ENCODE peak calls at places on chromosome 10, in four cellular contexts. One of them, this sample, is unnamed.

GRCh38 chr10:34288634-34289033 is 526.5 kb downstream of the PARD3 start:
- ATAC-seq in stimulated activated naive B cell treated with anti-CD40 and anti-IgM and Interleukin-4, amounts not matched to agents 10 μg/mL and 1 μg/mL and 100 μg/mL, for 72 hours: no peak
- ATAC-seq in naive thymus-derived CD8-positive, alpha-beta T cell: no peak
- ATAC-seq in naive thymus-derived CD4-positive, alpha-beta T cell: no peak
- ATAC-seq in this sample: no peak

GRCh38 chr10:34622914-34623313 is 192.2 kb downstream of the PARD3 start:
- ATAC-seq in stimulated activated naive B cell treated with anti-CD40 and anti-IgM and Interleukin-4, amounts not matched to agents 10 μg/mL and 1 μg/mL and 100 μg/mL, for 72 hours: no peak
- ATAC-seq in naive thymus-derived CD8-positive, alpha-beta T cell: no peak
- ATAC-seq in naive thymus-derived CD4-positive, alpha-beta T cell: no peak
- ATAC-seq in this sample: no peak

GRCh38 chr10:76150886-76151288 is 719.5 kb downstream of the LRMDA start:
- ATAC-seq in stimulated activated naive B cell treated with anti-CD40 and anti-IgM and Interleukin-4, amounts not matched to agents 10 μg/mL and 1 μg/mL and 100 μg/mL, for 72 hours: no peak
- ATAC-seq in naive thymus-derived CD8-positive, alpha-beta T cell: no peak
- ATAC-seq in naive thymus-derived CD4-positive, alpha-beta T cell: no peak
- ATAC-seq in this sample: no peak

GRCh38 chr10:26858707-26859034 is 2.1 kb downstream of the ABI1 start:
- ATAC-seq in stimulated activated naive B cell treated with anti-CD40 and anti-IgM and Interleukin-4, amounts not matched to agents 10 μg/mL and 1 μg/mL and 100 μg/mL, for 72 hours: no peak
- ATAC-seq in naive thymus-derived CD8-positive, alpha-beta T cell: no peak
- ATAC-seq in naive thymus-derived CD4-positive, alpha-beta T cell: no peak
- ATAC-seq in this sample: no peak

GRCh38 chr10:127913368-127913759 is 6.5 kb downstream of the PTPRE start:
- ATAC-seq in stimulated activated naive B cell treated with anti-CD40 and anti-IgM and Interleukin-4, amounts not matched to agents 10 μg/mL and 1 μg/mL and 100 μg/mL, for 72 hours: no peak
- ATAC-seq in naive thymus-derived CD8-positive, alpha-beta T cell: no peak
- ATAC-seq in naive thymus-derived CD4-positive, alpha-beta T cell: no peak
- ATAC-seq in this sample: no peak

GRCh38 chr10:52890281-52890680 is 117.7 kb upstream of the MBL2 start:
- ATAC-seq in stimulated activated naive B cell treated with anti-CD40 and anti-IgM and Interleukin-4, amounts not matched to agents 10 μg/mL and 1 μg/mL and 100 μg/mL, for 72 hours: no peak
- ATAC-seq in naive thymus-derived CD8-positive, alpha-beta T cell: no peak
- ATAC-seq in naive thymus-derived CD4-positive, alpha-beta T cell: no peak
- ATAC-seq in this sample: peak

GRCh38 chr10:116026315-116026714 is 246.7 kb downstream of the GFRA1 start:
- ATAC-seq in stimulated activated naive B cell treated with anti-CD40 and anti-IgM and Interleukin-4, amounts not matched to agents 10 μg/mL and 1 μg/mL and 100 μg/mL, for 72 hours: no peak
- ATAC-seq in naive thymus-derived CD8-positive, alpha-beta T cell: no peak
- ATAC-seq in naive thymus-derived CD4-positive, alpha-beta T cell: peak
- ATAC-seq in this sample: no peak

GRCh38 chr10:119449760-119450461 is 92.6 kb downstream of the RGS10 start:
- ATAC-seq in stimulated activated naive B cell treated with anti-CD40 and anti-IgM and Interleukin-4, amounts not matched to agents 10 μg/mL and 1 μg/mL and 100 μg/mL, for 72 hours: peak
- ATAC-seq in naive thymus-derived CD8-positive, alpha-beta T cell: no peak
- ATAC-seq in naive thymus-derived CD4-positive, alpha-beta T cell: no peak
- ATAC-seq in this sample: no peak

GRCh38 chr10:78438094-78438906 is 404.6 kb downstream of the RPS24 start:
- ATAC-seq in stimulated activated naive B cell treated with anti-CD40 and anti-IgM and Interleukin-4, amounts not matched to agents 10 μg/mL and 1 μg/mL and 100 μg/mL, for 72 hours: peak
- ATAC-seq in naive thymus-derived CD8-positive, alpha-beta T cell: peak
- ATAC-seq in naive thymus-derived CD4-positive, alpha-beta T cell: no peak
- ATAC-seq in this sample: no peak

GRCh38 chr10:132850896-132851295 is 64.9 kb upstream of the NKX6-2 start:
- ATAC-seq in stimulated activated naive B cell treated with anti-CD40 and anti-IgM and Interleukin-4, amounts not matched to agents 10 μg/mL and 1 μg/mL and 100 μg/mL, for 72 hours: no peak
- ATAC-seq in naive thymus-derived CD8-positive, alpha-beta T cell: no peak
- ATAC-seq in naive thymus-derived CD4-positive, alpha-beta T cell: no peak
- ATAC-seq in this sample: no peak

GRCh38 chr10:11293332-11293731 is 275.7 kb downstream of the CELF2 start:
- ATAC-seq in stimulated activated naive B cell treated with anti-CD40 and anti-IgM and Interleukin-4, amounts not matched to agents 10 μg/mL and 1 μg/mL and 100 μg/mL, for 72 hours: no peak
- ATAC-seq in naive thymus-derived CD8-positive, alpha-beta T cell: no peak
- ATAC-seq in naive thymus-derived CD4-positive, alpha-beta T cell: no peak
- ATAC-seq in this sample: no peak

GRCh38 chr10:24707445-24707844 is 16.2 kb downstream of the ARHGAP21 start:
- ATAC-seq in stimulated activated naive B cell treated with anti-CD40 and anti-IgM and Interleukin-4, amounts not matched to agents 10 μg/mL and 1 μg/mL and 100 μg/mL, for 72 hours: peak
- ATAC-seq in naive thymus-derived CD8-positive, alpha-beta T cell: no peak
- ATAC-seq in naive thymus-derived CD4-positive, alpha-beta T cell: no peak
- ATAC-seq in this sample: peak

GRCh38 chr10:110458583-110458920 is 39.2 kb upstream of the DUSP5 start:
- ATAC-seq in stimulated activated naive B cell treated with anti-CD40 and anti-IgM and Interleukin-4, amounts not matched to agents 10 μg/mL and 1 μg/mL and 100 μg/mL, for 72 hours: peak
- ATAC-seq in naive thymus-derived CD8-positive, alpha-beta T cell: no peak
- ATAC-seq in naive thymus-derived CD4-positive, alpha-beta T cell: no peak
- ATAC-seq in this sample: no peak

GRCh38 chr10:49556723-49557122 is 17.8 kb upstream of the ERCC6 start:
- ATAC-seq in stimulated activated naive B cell treated with anti-CD40 and anti-IgM and Interleukin-4, amounts not matched to agents 10 μg/mL and 1 μg/mL and 100 μg/mL, for 72 hours: no peak
- ATAC-seq in naive thymus-derived CD8-positive, alpha-beta T cell: no peak
- ATAC-seq in naive thymus-derived CD4-positive, alpha-beta T cell: no peak
- ATAC-seq in this sample: no peak

GRCh38 chr10:7906128-7906527 is 87.8 kb downstream of the TAF3 start:
- ATAC-seq in stimulated activated naive B cell treated with anti-CD40 and anti-IgM and Interleukin-4, amounts not matched to agents 10 μg/mL and 1 μg/mL and 100 μg/mL, for 72 hours: no peak
- ATAC-seq in naive thymus-derived CD8-positive, alpha-beta T cell: no peak
- ATAC-seq in naive thymus-derived CD4-positive, alpha-beta T cell: no peak
- ATAC-seq in this sample: no peak

GRCh38 chr10:69362471-69362954 is 54.2 kb downstream of the TACR2 start:
- ATAC-seq in stimulated activated naive B cell treated with anti-CD40 and anti-IgM and Interleukin-4, amounts not matched to agents 10 μg/mL and 1 μg/mL and 100 μg/mL, for 72 hours: no peak
- ATAC-seq in naive thymus-derived CD8-positive, alpha-beta T cell: peak
- ATAC-seq in naive thymus-derived CD4-positive, alpha-beta T cell: no peak
- ATAC-seq in this sample: no peak

GRCh38 chr10:3484306-3485187 is 300.5 kb downstream of the KLF6 start:
- ATAC-seq in stimulated activated naive B cell treated with anti-CD40 and anti-IgM and Interleukin-4, amounts not matched to agents 10 μg/mL and 1 μg/mL and 100 μg/mL, for 72 hours: peak
- ATAC-seq in naive thymus-derived CD8-positive, alpha-beta T cell: no peak
- ATAC-seq in naive thymus-derived CD4-positive, alpha-beta T cell: no peak
- ATAC-seq in this sample: peak

GRCh38 chr10:71396714-71397339 is at the start of gene CDH23:
- ATAC-seq in stimulated activated naive B cell treated with anti-CD40 and anti-IgM and Interleukin-4, amounts not matched to agents 10 μg/mL and 1 μg/mL and 100 μg/mL, for 72 hours: peak
- ATAC-seq in naive thymus-derived CD8-positive, alpha-beta T cell: peak
- ATAC-seq in naive thymus-derived CD4-positive, alpha-beta T cell: peak
- ATAC-seq in this sample: peak

GRCh38 chr10:47025540-47026300 is 114.5 kb downstream of the PTPN20 start:
- ATAC-seq in stimulated activated naive B cell treated with anti-CD40 and anti-IgM and Interleukin-4, amounts not matched to agents 10 μg/mL and 1 μg/mL and 100 μg/mL, for 72 hours: no peak
- ATAC-seq in naive thymus-derived CD8-positive, alpha-beta T cell: no peak
- ATAC-seq in naive thymus-derived CD4-positive, alpha-beta T cell: no peak
- ATAC-seq in this sample: no peak

GRCh38 chr10:11104772-11105675 is 87.4 kb downstream of the CELF2 start:
- ATAC-seq in stimulated activated naive B cell treated with anti-CD40 and anti-IgM and Interleukin-4, amounts not matched to agents 10 μg/mL and 1 μg/mL and 100 μg/mL, for 72 hours: no peak
- ATAC-seq in naive thymus-derived CD8-positive, alpha-beta T cell: peak
- ATAC-seq in naive thymus-derived CD4-positive, alpha-beta T cell: no peak
- ATAC-seq in this sample: no peak

GRCh38 chr10:118373786-118374185 is 31.7 kb upstream of the FAM204A start:
- ATAC-seq in stimulated activated naive B cell treated with anti-CD40 and anti-IgM and Interleukin-4, amounts not matched to agents 10 μg/mL and 1 μg/mL and 100 μg/mL, for 72 hours: no peak
- ATAC-seq in naive thymus-derived CD8-positive, alpha-beta T cell: no peak
- ATAC-seq in naive thymus-derived CD4-positive, alpha-beta T cell: no peak
- ATAC-seq in this sample: no peak

This sample was measured in stimulated activated memory B cell treated with anti-CD40 and anti-IgM and Interleukin-4, amounts not matched to agents 10 μg/mL and 1 μg/mL and 100 μg/mL, for 72 hours.